ENCODE peak calls at places on chromosome 20, in six cellular contexts. One of them, this sample, is unnamed.

GRCh38 chr20:11316244-11316643 is 601.4 kb upstream of the BTBD3 start:
- DNase-seq in mammary epithelial cell: no peak
- DNase-seq in spleen: no peak
- DNase-seq in astrocyte: no peak
- DNase-seq in choroid plexus epithelial cell: no peak
- DNase-seq in mucosa of descending colon: no peak
- DNase-seq in this sample: no peak

GRCh38 chr20:1209447-1210387 is 6.5 kb downstream of the C20orf202 start:
- DNase-seq in mammary epithelial cell: no peak
- DNase-seq in spleen: no peak
- DNase-seq in astrocyte: no peak
- DNase-seq in choroid plexus epithelial cell: peak; percentile 45
- DNase-seq in mucosa of descending colon: no peak
- DNase-seq in this sample: no peak

GRCh38 chr20:36399147-36399968 is 93.2 kb downstream of the DLGAP4 start:
- DNase-seq in mammary epithelial cell: peak; percentile 53
- DNase-seq in spleen: no peak
- DNase-seq in astrocyte: no peak
- DNase-seq in choroid plexus epithelial cell: peak; percentile 56
- DNase-seq in mucosa of descending colon: no peak
- DNase-seq in this sample: no peak

GRCh38 chr20:49846206-49846807 is 33.7 kb downstream of the SLC9A8 start:
- DNase-seq in mammary epithelial cell: peak; percentile 48
- DNase-seq in spleen: no peak
- DNase-seq in astrocyte: no peak
- DNase-seq in choroid plexus epithelial cell: peak; percentile 79
- DNase-seq in mucosa of descending colon: no peak
- DNase-seq in this sample: no peak

GRCh38 chr20:58579069-58579818 is 64.0 kb upstream of the APCDD1L start:
- DNase-seq in mammary epithelial cell: no peak
- DNase-seq in spleen: no peak
- DNase-seq in astrocyte: no peak
- DNase-seq in choroid plexus epithelial cell: no peak
- DNase-seq in mucosa of descending colon: no peak
- DNase-seq in this sample: no peak

GRCh38 chr20:22507240-22507961 is 77.0 kb downstream of the FOXA2 start:
- DNase-seq in mammary epithelial cell: no peak
- DNase-seq in spleen: no peak
- DNase-seq in astrocyte: no peak
- DNase-seq in choroid plexus epithelial cell: no peak
- DNase-seq in mucosa of descending colon: no peak
- DNase-seq in this sample: no peak

GRCh38 chr20:48892849-48893352 is 28.6 kb upstream of the ARFGEF2 start:
- DNase-seq in mammary epithelial cell: no peak
- DNase-seq in spleen: no peak
- DNase-seq in astrocyte: no peak
- DNase-seq in choroid plexus epithelial cell: no peak
- DNase-seq in mucosa of descending colon: no peak
- DNase-seq in this sample: no peak

GRCh38 chr20:64080013-64080812 is at the start of gene OPRL1:
- DNase-seq in mammary epithelial cell: no peak
- DNase-seq in spleen: peak; percentile 96
- DNase-seq in astrocyte: no peak
- DNase-seq in choroid plexus epithelial cell: no peak
- DNase-seq in mucosa of descending colon: no peak
- DNase-seq in this sample: no peak

GRCh38 chr20:24770628-24771556 is 178.2 kb upstream of the CST7 start:
- DNase-seq in mammary epithelial cell: no peak
- DNase-seq in spleen: peak; percentile 45
- DNase-seq in astrocyte: no peak
- DNase-seq in choroid plexus epithelial cell: no peak
- DNase-seq in mucosa of descending colon: no peak
- DNase-seq in this sample: no peak

GRCh38 chr20:25081065-25081729 is 744 bp downstream of the VSX1 start:
- DNase-seq in mammary epithelial cell: no peak
- DNase-seq in spleen: peak; percentile 64
- DNase-seq in astrocyte: no peak
- DNase-seq in choroid plexus epithelial cell: no peak
- DNase-seq in mucosa of descending colon: no peak
- DNase-seq in this sample: no peak

GRCh38 chr20:57378646-57379262 is 12.4 kb upstream of the RBM38 start:
- DNase-seq in mammary epithelial cell: no peak
- DNase-seq in spleen: no peak
- DNase-seq in astrocyte: no peak
- DNase-seq in choroid plexus epithelial cell: no peak
- DNase-seq in mucosa of descending colon: no peak
- DNase-seq in this sample: no peak

GRCh38 chr20:4666001-4666470 is 55.7 kb upstream of the PRND start:
- DNase-seq in mammary epithelial cell: peak; percentile 95
- DNase-seq in spleen: no peak
- DNase-seq in astrocyte: peak; percentile 70
- DNase-seq in choroid plexus epithelial cell: peak; percentile 58
- DNase-seq in mucosa of descending colon: no peak
- DNase-seq in this sample: no peak

GRCh38 chr20:32963176-32963575 is 41.1 kb downstream of the SUN5 start:
- DNase-seq in mammary epithelial cell: no peak
- DNase-seq in spleen: peak; percentile 63
- DNase-seq in astrocyte: no peak
- DNase-seq in choroid plexus epithelial cell: no peak
- DNase-seq in mucosa of descending colon: peak; percentile 16
- DNase-seq in this sample: no peak

GRCh38 chr20:8990770-8991169 is 78.1 kb upstream of the PLCB4 start:
- DNase-seq in mammary epithelial cell: no peak
- DNase-seq in spleen: no peak
- DNase-seq in astrocyte: no peak
- DNase-seq in choroid plexus epithelial cell: no peak
- DNase-seq in mucosa of descending colon: no peak
- DNase-seq in this sample: no peak

GRCh38 chr20:483791-484644 is 21.7 kb upstream of the TBC1D20 start:
- DNase-seq in mammary epithelial cell: no peak
- DNase-seq in spleen: no peak
- DNase-seq in astrocyte: no peak
- DNase-seq in choroid plexus epithelial cell: no peak
- DNase-seq in mucosa of descending colon: no peak
- DNase-seq in this sample: peak; percentile 55

GRCh38 chr20:62311832-62312661 is 9.2 kb downstream of the ADRM1 start:
- DNase-seq in mammary epithelial cell: no peak
- DNase-seq in spleen: no peak
- DNase-seq in astrocyte: no peak
- DNase-seq in choroid plexus epithelial cell: no peak
- DNase-seq in mucosa of descending colon: no peak
- DNase-seq in this sample: no peak

GRCh38 chr20:39849664-39850063 is 839.4 kb downstream of the MAFB start:
- DNase-seq in mammary epithelial cell: peak; percentile 88
- DNase-seq in spleen: peak; percentile 84
- DNase-seq in astrocyte: peak; percentile 93
- DNase-seq in choroid plexus epithelial cell: peak; percentile 94
- DNase-seq in mucosa of descending colon: peak; percentile 75
- DNase-seq in this sample: peak; percentile 87

GRCh38 chr20:57117296-57117695 is 149.1 kb downstream of the BMP7 start:
- DNase-seq in mammary epithelial cell: no peak
- DNase-seq in spleen: no peak
- DNase-seq in astrocyte: no peak
- DNase-seq in choroid plexus epithelial cell: no peak
- DNase-seq in mucosa of descending colon: no peak
- DNase-seq in this sample: no peak

GRCh38 chr20:40019510-40019909 is 669.5 kb downstream of the MAFB start:
- DNase-seq in mammary epithelial cell: no peak
- DNase-seq in spleen: no peak
- DNase-seq in astrocyte: no peak
- DNase-seq in choroid plexus epithelial cell: no peak
- DNase-seq in mucosa of descending colon: no peak
- DNase-seq in this sample: no peak

GRCh38 chr20:36472656-36473071 is 68.7 kb upstream of the MYL9 start:
- DNase-seq in mammary epithelial cell: peak; percentile 73
- DNase-seq in spleen: peak; percentile 79
- DNase-seq in astrocyte: no peak
- DNase-seq in choroid plexus epithelial cell: no peak
- DNase-seq in mucosa of descending colon: peak; percentile 87
- DNase-seq in this sample: peak; percentile 61

GRCh38 chr20:64065973-64066341 is 3.0 kb downstream of the TCEA2 start:
- DNase-seq in mammary epithelial cell: peak; percentile 88
- DNase-seq in spleen: no peak
- DNase-seq in astrocyte: peak; percentile 77
- DNase-seq in choroid plexus epithelial cell: peak; percentile 89
- DNase-seq in mucosa of descending colon: no peak
- DNase-seq in this sample: no peak

GRCh38 chr20:47430862-47431588 is 70.7 kb upstream of the NCOA3 start:
- DNase-seq in mammary epithelial cell: no peak
- DNase-seq in spleen: no peak
- DNase-seq in astrocyte: no peak
- DNase-seq in choroid plexus epithelial cell: no peak
- DNase-seq in mucosa of descending colon: no peak
- DNase-seq in this sample: no peak

GRCh38 chr20:41425180-41425884 is 58.7 kb upstream of the EMILIN3 start:
- DNase-seq in mammary epithelial cell: no peak
- DNase-seq in spleen: no peak
- DNase-seq in astrocyte: peak; percentile 82
- DNase-seq in choroid plexus epithelial cell: no peak
- DNase-seq in mucosa of descending colon: no peak
- DNase-seq in this sample: no peak

GRCh38 chr20:50237349-50237748 is 46.7 kb downstream of the CEBPB start:
- DNase-seq in mammary epithelial cell: peak; percentile 88
- DNase-seq in spleen: no peak
- DNase-seq in astrocyte: no peak
- DNase-seq in choroid plexus epithelial cell: no peak
- DNase-seq in mucosa of descending colon: no peak
- DNase-seq in this sample: no peak

GRCh38 chr20:44888226-44889103 is 3.0 kb downstream of the YWHAB start:
- DNase-seq in mammary epithelial cell: peak; percentile 54
- DNase-seq in spleen: no peak
- DNase-seq in astrocyte: no peak
- DNase-seq in choroid plexus epithelial cell: peak; percentile 51
- DNase-seq in mucosa of descending colon: no peak
- DNase-seq in this sample: no peak
- H3K4me3 ChIP-seq in mammary epithelial cell: no peak overlapping the region
- H3K4me3 ChIP-seq in spleen: no peak overlapping the region
- H3K4me3 ChIP-seq in astrocyte: no peak overlapping the region
- H3K4me3 ChIP-seq in choroid plexus epithelial cell: no peak overlapping the region
- H3K4me3 ChIP-seq in mucosa of descending colon: no peak overlapping the region
- H3K4me3 ChIP-seq in this sample: no peak overlapping the region

GRCh38 chr20:37513764-37514359 is 7.2 kb upstream of the NNAT start:
- DNase-seq in mammary epithelial cell: no peak
- DNase-seq in spleen: no peak
- DNase-seq in astrocyte: no peak
- DNase-seq in choroid plexus epithelial cell: no peak
- DNase-seq in mucosa of descending colon: no peak
- DNase-seq in this sample: no peak
- H3K4me3 ChIP-seq in mammary epithelial cell: no peak overlapping the region
- H3K4me3 ChIP-seq in spleen: no peak overlapping the region
- H3K4me3 ChIP-seq in astrocyte: no peak overlapping the region
- H3K4me3 ChIP-seq in choroid plexus epithelial cell: no peak overlapping the region
- H3K4me3 ChIP-seq in mucosa of descending colon: no peak overlapping the region
- H3K4me3 ChIP-seq in this sample: no peak overlapping the region

DNA sequence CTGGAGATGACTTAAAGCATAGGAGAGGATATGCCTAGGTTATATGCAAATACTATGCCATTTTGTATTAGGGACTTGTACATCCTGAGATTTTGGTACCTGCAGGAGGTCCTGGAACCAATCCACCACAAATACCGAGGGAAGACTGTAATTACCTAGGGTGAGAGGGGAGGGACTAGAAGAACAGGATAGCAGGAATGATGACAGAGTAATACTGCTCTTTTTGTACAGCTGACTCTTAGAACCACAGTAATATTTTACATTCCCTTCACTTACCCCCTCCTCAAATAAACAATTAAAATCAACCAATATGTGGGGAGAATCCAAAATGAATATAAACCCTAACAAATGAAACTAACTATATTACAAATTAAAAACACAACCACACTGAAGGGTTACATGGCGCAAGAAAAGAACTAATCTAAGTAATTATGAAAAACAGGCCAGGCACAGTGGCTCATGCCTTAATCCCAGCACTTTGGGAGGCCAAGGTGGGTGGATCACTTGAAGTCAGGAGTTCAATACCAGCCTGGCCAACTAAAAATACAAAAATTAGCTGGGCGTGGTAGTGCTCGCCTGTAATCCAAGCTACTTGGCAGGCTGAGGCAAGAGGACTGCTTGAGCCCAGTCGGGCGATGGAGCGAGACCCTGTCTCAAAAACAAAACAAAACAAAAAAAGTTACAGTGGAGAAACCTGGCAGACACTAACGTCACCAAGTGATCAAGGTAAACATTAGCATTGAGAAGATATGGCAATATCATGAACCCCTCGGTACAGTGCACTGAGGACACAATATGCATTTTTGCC is 37.1 kb downstream of the MAP1LC3A start:
- DNase-seq in mammary epithelial cell: no peak
- DNase-seq in spleen: no peak
- DNase-seq in astrocyte: no peak
- DNase-seq in choroid plexus epithelial cell: no peak
- DNase-seq in mucosa of descending colon: no peak
- DNase-seq in this sample: no peak
- H3K4me3 ChIP-seq in mammary epithelial cell: no peak overlapping the region
- H3K4me3 ChIP-seq in spleen: no peak overlapping the region
- H3K4me3 ChIP-seq in astrocyte: no peak overlapping the region
- H3K4me3 ChIP-seq in choroid plexus epithelial cell: no peak overlapping the region
- H3K4me3 ChIP-seq in mucosa of descending colon: no peak overlapping the region
- H3K4me3 ChIP-seq in this sample: no peak overlapping the region

GRCh38 chr20:54475334-54476287 is at the start of gene DOK5:
- DNase-seq in mammary epithelial cell: peak; percentile 3
- DNase-seq in spleen: no peak
- DNase-seq in astrocyte: peak; percentile 52
- DNase-seq in choroid plexus epithelial cell: peak; percentile 15
- DNase-seq in mucosa of descending colon: no peak
- DNase-seq in this sample: peak; percentile 68

GRCh38 chr20:54477556-54477955 is 2.2 kb downstream of the DOK5 start:
- DNase-seq in mammary epithelial cell: no peak
- DNase-seq in spleen: no peak
- DNase-seq in astrocyte: peak; percentile 43
- DNase-seq in choroid plexus epithelial cell: no peak
- DNase-seq in mucosa of descending colon: no peak
- DNase-seq in this sample: no peak

GRCh38 chr20:54477134-54477533 is 1.7 kb downstream of the DOK5 start:
- DNase-seq in mammary epithelial cell: no peak
- DNase-seq in spleen: no peak
- DNase-seq in astrocyte: no peak
- DNase-seq in choroid plexus epithelial cell: no peak
- DNase-seq in mucosa of descending colon: no peak
- DNase-seq in this sample: no peak

GRCh38 chr20:54474866-54475265 is 527 bp upstream of the DOK5 start:
- DNase-seq in mammary epithelial cell: no peak
- DNase-seq in spleen: no peak
- DNase-seq in astrocyte: no peak
- DNase-seq in choroid plexus epithelial cell: no peak
- DNase-seq in mucosa of descending colon: no peak
- DNase-seq in this sample: no peak

DNA sequence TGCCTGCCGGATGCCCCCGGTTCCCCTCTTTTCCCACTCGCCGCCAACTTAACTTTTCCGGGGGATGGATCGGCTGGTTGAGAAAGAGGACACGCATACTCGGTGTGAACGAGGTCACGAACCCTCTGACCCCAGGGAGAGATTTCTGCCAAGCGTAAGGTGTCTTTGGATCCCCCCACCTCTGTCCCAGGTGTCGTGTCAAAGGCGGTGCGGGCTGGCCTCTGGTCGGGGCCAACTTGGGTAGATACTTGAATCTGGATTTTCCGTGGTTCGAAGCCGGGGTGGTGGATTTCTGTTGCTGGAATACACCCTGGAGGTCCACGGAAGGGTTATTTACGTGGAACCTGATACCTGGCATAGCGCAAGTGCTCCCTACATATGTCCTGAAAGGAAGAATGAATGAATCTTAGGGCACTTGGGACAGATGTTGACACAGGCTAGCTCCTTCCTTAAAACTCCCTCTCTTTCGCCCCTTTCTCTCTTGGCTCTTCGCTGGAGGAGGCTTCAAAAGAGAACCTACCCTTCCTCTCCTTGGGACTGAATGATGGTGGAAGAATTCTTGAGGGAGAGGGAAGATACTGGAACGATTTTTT is 1.0 kb downstream of the DOK5 start:
- DNase-seq in mammary epithelial cell: no peak
- DNase-seq in spleen: no peak
- DNase-seq in astrocyte: no peak
- DNase-seq in choroid plexus epithelial cell: no peak
- DNase-seq in mucosa of descending colon: no peak
- DNase-seq in this sample: peak; percentile 19
- H3K4me3 ChIP-seq in mammary epithelial cell: no peak overlapping the region
- H3K4me3 ChIP-seq in spleen: peak overlapping the region; percentile 22
- H3K4me3 ChIP-seq in astrocyte: peak overlapping the region; percentile 88
- H3K4me3 ChIP-seq in choroid plexus epithelial cell: peak overlapping the region; percentile 60
- H3K4me3 ChIP-seq in mucosa of descending colon: no peak overlapping the region
- H3K4me3 ChIP-seq in this sample: peak overlapping the region; percentile 64